ENCODE peak calls at places on chromosomes 5 and 9, in six cellular contexts. One of them, this sample, is unnamed.

GRCh38 chr9:83560169-83560826 is 22.1 kb upstream of the FRMD3 start:
- DNase-seq in H9: no peak
- DNase-seq in fibroblast of lung: no peak
- DNase-seq in WERI-Rb-1: no peak
- DNase-seq in neural progenitor cell: no peak
- DNase-seq in cardiac muscle cell: no peak
- DNase-seq in this sample: no peak

GRCh38 chr9:77648458-77649108 is 461 bp upstream of the GNA14 start:
- DNase-seq in H9: peak; percentile 76
- DNase-seq in fibroblast of lung: peak; percentile 26
- DNase-seq in WERI-Rb-1: peak; percentile 19
- DNase-seq in neural progenitor cell: peak; percentile 34
- DNase-seq in cardiac muscle cell: peak; percentile 60
- DNase-seq in this sample: no peak

GRCh38 chr9:14096182-14096922 is 217.6 kb downstream of the NFIB start:
- DNase-seq in H9: no peak
- DNase-seq in fibroblast of lung: peak; percentile 97
- DNase-seq in WERI-Rb-1: peak; percentile 31
- DNase-seq in neural progenitor cell: peak; percentile 36
- DNase-seq in cardiac muscle cell: peak; percentile 83
- DNase-seq in this sample: peak; percentile 90

GRCh38 chr5:73655521-73656160 is 29.6 kb downstream of the ARHGEF28 start:
- DNase-seq in H9: no peak
- DNase-seq in fibroblast of lung: no peak
- DNase-seq in WERI-Rb-1: no peak
- DNase-seq in neural progenitor cell: no peak
- DNase-seq in cardiac muscle cell: no peak
- DNase-seq in this sample: no peak

GRCh38 chr5:151007430-151008123 is 12.8 kb upstream of the GPX3 start:
- DNase-seq in H9: no peak
- DNase-seq in fibroblast of lung: no peak
- DNase-seq in WERI-Rb-1: no peak
- DNase-seq in neural progenitor cell: no peak
- DNase-seq in cardiac muscle cell: no peak
- DNase-seq in this sample: no peak

GRCh38 chr5:77282337-77283027 is 72.0 kb downstream of the PDE8B start:
- DNase-seq in H9: peak; percentile 48
- DNase-seq in fibroblast of lung: peak; percentile 50
- DNase-seq in WERI-Rb-1: no peak
- DNase-seq in neural progenitor cell: peak; percentile 20
- DNase-seq in cardiac muscle cell: peak; percentile 49
- DNase-seq in this sample: peak; percentile 34

GRCh38 chr5:168603776-168604175 is 24.6 kb upstream of the PANK3 start:
- DNase-seq in H9: no peak
- DNase-seq in fibroblast of lung: peak; percentile 36
- DNase-seq in WERI-Rb-1: no peak
- DNase-seq in neural progenitor cell: no peak
- DNase-seq in cardiac muscle cell: peak; percentile 29
- DNase-seq in this sample: no peak

GRCh38 chr9:113963017-113963620 is 87.0 kb downstream of the ZNF618 start:
- DNase-seq in H9: peak; percentile 67
- DNase-seq in fibroblast of lung: peak; percentile 34
- DNase-seq in WERI-Rb-1: peak; percentile 67
- DNase-seq in neural progenitor cell: peak; percentile 76
- DNase-seq in cardiac muscle cell: peak; percentile 77
- DNase-seq in this sample: peak; percentile 52

GRCh38 chr5:37103302-37103701 is 145.9 kb downstream of the CPLANE1 start:
- DNase-seq in H9: no peak
- DNase-seq in fibroblast of lung: no peak
- DNase-seq in WERI-Rb-1: no peak
- DNase-seq in neural progenitor cell: no peak
- DNase-seq in cardiac muscle cell: no peak
- DNase-seq in this sample: no peak

GRCh38 chr5:32499261-32499660 is 54.7 kb upstream of the ZFR start:
- DNase-seq in H9: no peak
- DNase-seq in fibroblast of lung: no peak
- DNase-seq in WERI-Rb-1: no peak
- DNase-seq in neural progenitor cell: no peak
- DNase-seq in cardiac muscle cell: no peak
- DNase-seq in this sample: no peak

GRCh38 chr9:111599092-111599947 is at the start of gene PTGR1:
- DNase-seq in H9: peak; percentile 84
- DNase-seq in fibroblast of lung: peak; percentile 93
- DNase-seq in WERI-Rb-1: peak; percentile 90
- DNase-seq in neural progenitor cell: peak; percentile 89
- DNase-seq in cardiac muscle cell: peak; percentile 96
- DNase-seq in this sample: peak; percentile 81

GRCh38 chr5:411728-412127 is 31.2 kb upstream of the EXOC3 start:
- DNase-seq in H9: no peak
- DNase-seq in fibroblast of lung: no peak
- DNase-seq in WERI-Rb-1: no peak
- DNase-seq in neural progenitor cell: no peak
- DNase-seq in cardiac muscle cell: no peak
- DNase-seq in this sample: no peak

GRCh38 chr5:43258116-43258515 is 55.1 kb downstream of the HMGCS1 start:
- DNase-seq in H9: no peak
- DNase-seq in fibroblast of lung: no peak
- DNase-seq in WERI-Rb-1: no peak
- DNase-seq in neural progenitor cell: no peak
- DNase-seq in cardiac muscle cell: no peak
- DNase-seq in this sample: no peak

GRCh38 chr5:179327026-179327735 is 18.1 kb downstream of the ADAMTS2 start:
- DNase-seq in H9: no peak
- DNase-seq in fibroblast of lung: no peak
- DNase-seq in WERI-Rb-1: no peak
- DNase-seq in neural progenitor cell: no peak
- DNase-seq in cardiac muscle cell: no peak
- DNase-seq in this sample: no peak

GRCh38 chr9:134895849-134896833 is 15.5 kb downstream of the FCN2 start:
- DNase-seq in H9: no peak
- DNase-seq in fibroblast of lung: peak; percentile 86
- DNase-seq in WERI-Rb-1: no peak
- DNase-seq in neural progenitor cell: no peak
- DNase-seq in cardiac muscle cell: peak; percentile 84
- DNase-seq in this sample: peak; percentile 84

GRCh38 chr9:127567119-127567897 is 44.8 kb upstream of the STXBP1 start:
- DNase-seq in H9: no peak
- DNase-seq in fibroblast of lung: peak; percentile 56
- DNase-seq in WERI-Rb-1: peak; percentile 68
- DNase-seq in neural progenitor cell: peak; percentile 52
- DNase-seq in cardiac muscle cell: no peak
- DNase-seq in this sample: no peak

GRCh38 chr5:127311349-127311748 is 20.8 kb downstream of the MEGF10 start:
- DNase-seq in H9: no peak
- DNase-seq in fibroblast of lung: no peak
- DNase-seq in WERI-Rb-1: no peak
- DNase-seq in neural progenitor cell: no peak
- DNase-seq in cardiac muscle cell: no peak
- DNase-seq in this sample: no peak

GRCh38 chr5:36177715-36178556 is 26.0 kb downstream of the SKP2 start:
- DNase-seq in H9: no peak
- DNase-seq in fibroblast of lung: peak; percentile 50
- DNase-seq in WERI-Rb-1: peak; percentile 16
- DNase-seq in neural progenitor cell: peak; percentile 50
- DNase-seq in cardiac muscle cell: peak; percentile 72
- DNase-seq in this sample: peak; percentile 24

GRCh38 chr5:72035831-72036230 is 71.4 kb upstream of the MAP1B start:
- DNase-seq in H9: no peak
- DNase-seq in fibroblast of lung: no peak
- DNase-seq in WERI-Rb-1: no peak
- DNase-seq in neural progenitor cell: no peak
- DNase-seq in cardiac muscle cell: no peak
- DNase-seq in this sample: no peak

GRCh38 chr9:19174127-19174921 is 47.0 kb upstream of the PLIN2 start:
- DNase-seq in H9: peak; percentile 38
- DNase-seq in fibroblast of lung: peak; percentile 78
- DNase-seq in WERI-Rb-1: peak; percentile 39
- DNase-seq in neural progenitor cell: peak; percentile 71
- DNase-seq in cardiac muscle cell: peak; percentile 96
- DNase-seq in this sample: peak; percentile 96

GRCh38 chr5:3601929-3602712 is 6.5 kb downstream of the IRX1 start:
- DNase-seq in H9: no peak
- DNase-seq in fibroblast of lung: peak; percentile 41
- DNase-seq in WERI-Rb-1: peak; percentile 12
- DNase-seq in neural progenitor cell: peak; percentile 59
- DNase-seq in cardiac muscle cell: no peak
- DNase-seq in this sample: no peak

GRCh38 chr9:7320139-7320538 is 479.4 kb downstream of the DMAC1 start:
- DNase-seq in H9: no peak
- DNase-seq in fibroblast of lung: peak; percentile 93
- DNase-seq in WERI-Rb-1: no peak
- DNase-seq in neural progenitor cell: no peak
- DNase-seq in cardiac muscle cell: peak; percentile 88
- DNase-seq in this sample: peak; percentile 78

GRCh38 chr9:131616983-131617604 is 71.8 kb downstream of the PRRT1B start:
- DNase-seq in H9: no peak
- DNase-seq in fibroblast of lung: no peak
- DNase-seq in WERI-Rb-1: no peak
- DNase-seq in neural progenitor cell: no peak
- DNase-seq in cardiac muscle cell: peak; percentile 44
- DNase-seq in this sample: no peak

GRCh38 chr9:107266624-107267369 is 16.3 kb upstream of the RAD23B start:
- DNase-seq in H9: no peak
- DNase-seq in fibroblast of lung: no peak
- DNase-seq in WERI-Rb-1: no peak
- DNase-seq in neural progenitor cell: no peak
- DNase-seq in cardiac muscle cell: no peak
- DNase-seq in this sample: no peak

GRCh38 chr5:83972236-83972635 is 251.6 kb upstream of the HAPLN1 start:
- DNase-seq in H9: no peak
- DNase-seq in fibroblast of lung: peak; percentile 32
- DNase-seq in WERI-Rb-1: no peak
- DNase-seq in neural progenitor cell: no peak
- DNase-seq in cardiac muscle cell: no peak
- DNase-seq in this sample: peak; percentile 9

GRCh38 chr5:179131886-179132585 is 71.9 kb downstream of the ZNF354C start:
- DNase-seq in H9: no peak
- DNase-seq in fibroblast of lung: no peak
- DNase-seq in WERI-Rb-1: no peak
- DNase-seq in neural progenitor cell: no peak
- DNase-seq in cardiac muscle cell: no peak
- DNase-seq in this sample: no peak

GRCh38 chr5:15105799-15106393 is 234.3 kb upstream of the ANKH start:
- DNase-seq in H9: peak; percentile 66
- DNase-seq in fibroblast of lung: peak; percentile 28
- DNase-seq in WERI-Rb-1: peak; percentile 75
- DNase-seq in neural progenitor cell: peak; percentile 72
- DNase-seq in cardiac muscle cell: peak; percentile 71
- DNase-seq in this sample: peak; percentile 47

DNA sequence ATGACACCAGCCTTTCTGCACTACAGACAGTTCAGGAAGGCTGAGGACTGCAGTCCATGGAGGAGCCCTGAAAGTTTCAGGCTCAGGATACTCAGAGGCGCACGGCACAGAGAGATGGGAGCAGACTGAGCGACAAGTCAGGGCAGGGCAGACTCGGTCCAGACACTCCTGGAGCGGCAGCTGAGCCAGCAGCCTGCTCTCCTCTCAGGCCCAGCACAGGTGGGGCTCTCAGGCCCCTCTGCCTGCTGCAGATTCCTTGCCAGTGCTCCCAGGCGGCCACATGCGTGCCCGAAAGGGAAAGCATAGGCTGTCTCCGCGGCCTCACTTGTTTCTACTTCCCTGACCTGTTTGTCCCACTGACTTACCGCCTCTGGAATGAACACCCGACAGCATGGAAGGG is 228.3 kb downstream of the IRX2 start:
- DNase-seq in H9: no peak
- DNase-seq in fibroblast of lung: no peak
- DNase-seq in WERI-Rb-1: no peak
- DNase-seq in neural progenitor cell: no peak
- DNase-seq in cardiac muscle cell: no peak
- DNase-seq in this sample: no peak
- H3K27me3 ChIP-seq in H9: no peaks in the 10 kb centered on the region
- H3K27me3 ChIP-seq in fibroblast of lung: no peaks in the 10 kb centered on the region
- H3K27me3 ChIP-seq in WERI-Rb-1: peaks cover 23% of the 10 kb centered on the region
- H3K27me3 ChIP-seq in neural progenitor cell: no peaks in the 10 kb centered on the region
- H3K27me3 ChIP-seq in cardiac muscle cell: no peaks in the 10 kb centered on the region
- H3K27me3 ChIP-seq in this sample: no peaks in the 10 kb centered on the region

GRCh38 chr9:126527109-126527825 is 86.5 kb upstream of the LMX1B start:
- DNase-seq in H9: no peak
- DNase-seq in fibroblast of lung: no peak
- DNase-seq in WERI-Rb-1: no peak
- DNase-seq in neural progenitor cell: no peak
- DNase-seq in cardiac muscle cell: no peak
- DNase-seq in this sample: no peak
- H3K27me3 ChIP-seq in H9: no peaks in the 10 kb centered on the region
- H3K27me3 ChIP-seq in fibroblast of lung: peaks cover 3% of the 10 kb centered on the region
- H3K27me3 ChIP-seq in WERI-Rb-1: no peaks in the 10 kb centered on the region
- H3K27me3 ChIP-seq in neural progenitor cell: peaks cover 6% of the 10 kb centered on the region
- H3K27me3 ChIP-seq in cardiac muscle cell: no peaks in the 10 kb centered on the region
- H3K27me3 ChIP-seq in this sample: peaks cover 21% of the 10 kb centered on the region

GRCh38 chr5:140114341-140115185 is 654 bp downstream of the PURA start:
- DNase-seq in H9: peak; percentile 65
- DNase-seq in fibroblast of lung: peak; percentile 69
- DNase-seq in WERI-Rb-1: peak; percentile 53
- DNase-seq in neural progenitor cell: peak; percentile 67
- DNase-seq in cardiac muscle cell: peak; percentile 71
- DNase-seq in this sample: peak; percentile 47
- H3K27me3 ChIP-seq in H9: peaks cover 21% of the 10 kb centered on the region
- H3K27me3 ChIP-seq in fibroblast of lung: no peaks in the 10 kb centered on the region
- H3K27me3 ChIP-seq in WERI-Rb-1: no peaks in the 10 kb centered on the region
- H3K27me3 ChIP-seq in neural progenitor cell: peaks cover 83% of the 10 kb centered on the region
- H3K27me3 ChIP-seq in cardiac muscle cell: peaks cover 40% of the 10 kb centered on the region
- H3K27me3 ChIP-seq in this sample: no peaks in the 10 kb centered on the region

DNA sequence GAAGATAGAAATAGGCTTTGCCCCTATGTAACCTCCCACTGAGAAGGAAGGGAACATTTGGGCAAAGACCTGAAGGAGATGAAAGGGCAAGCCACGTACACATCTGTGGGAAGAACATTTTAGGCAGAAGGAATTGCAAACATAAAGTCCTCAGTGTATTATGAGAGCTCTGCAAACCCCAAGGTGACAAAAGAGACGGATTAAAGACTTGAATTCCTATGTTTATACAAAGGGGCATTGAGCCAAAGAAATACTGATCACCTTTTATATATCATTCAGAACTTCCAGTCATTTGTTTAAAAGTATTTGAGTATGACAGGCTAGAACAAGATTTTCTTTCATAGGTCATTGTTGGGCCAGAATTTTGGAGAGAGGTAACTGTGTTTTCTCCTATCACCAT is 90.2 kb upstream of the ATG10 start:
- DNase-seq in H9: no peak
- DNase-seq in fibroblast of lung: no peak
- DNase-seq in WERI-Rb-1: no peak
- DNase-seq in neural progenitor cell: no peak
- DNase-seq in cardiac muscle cell: no peak
- DNase-seq in this sample: no peak
- H3K27me3 ChIP-seq in H9: no peaks in the 10 kb centered on the region
- H3K27me3 ChIP-seq in fibroblast of lung: no peaks in the 10 kb centered on the region
- H3K27me3 ChIP-seq in WERI-Rb-1: no peaks in the 10 kb centered on the region
- H3K27me3 ChIP-seq in neural progenitor cell: no peaks in the 10 kb centered on the region
- H3K27me3 ChIP-seq in cardiac muscle cell: no peaks in the 10 kb centered on the region
- H3K27me3 ChIP-seq in this sample: no peaks in the 10 kb centered on the region